ENCODE peak calls at places on chromosomes 3 and 15, in nine cellular contexts. T, A, E, L, P, Q, M, N and D are unnamed samples.

GRCh38 chr15:38878946-38879345 is 314.3 kb upstream of the RASGRP1 start:
- DNase-seq in T (peak), A (no peak), E (no peak), L (no peak), P (no peak), Q (no peak), M (no peak), N (no peak), D (no peak)

GRCh38 chr3:100463646-100464155 is 28.7 kb upstream of the TMEM45A start:
- DNase-seq in T (no peak), A (no peak), E (no peak), L (no peak), P (no peak), Q (no peak), M (no peak), N (no peak), D (no peak)

GRCh38 chr15:36951747-36952247 is 148.6 kb downstream of the MEIS2 start:
- DNase-seq in T (peak), A (no peak), E (no peak), L (no peak), P (no peak), Q (no peak), M (no peak), N (no peak), D (no peak)

GRCh38 chr3:184597783-184598182 is 36.2 kb downstream of the EPHB3 start:
- DNase-seq in T (no peak), A (no peak), E (no peak), L (no peak), P (no peak), Q (no peak), M (no peak), N (no peak), D (no peak)

GRCh38 chr3:31877559-31877958 is 103.5 kb downstream of the OSBPL10 start:
- DNase-seq in T (no peak), A (no peak), E (no peak), L (no peak), P (no peak), Q (no peak), M (no peak), N (no peak), D (no peak)

GRCh38 chr15:55279746-55280351 is 9.8 kb downstream of the RAB27A start:
- DNase-seq in T (peak), A (peak), E (no peak), L (no peak), P (peak), Q (no peak), M (no peak), N (no peak), D (no peak)

GRCh38 chr15:92078270-92078669 is 224.8 kb downstream of the SLCO3A1 start:
- DNase-seq in T (no peak), A (no peak), E (no peak), L (no peak), P (no peak), Q (no peak), M (no peak), N (no peak), D (no peak)

GRCh38 chr3:184259878-184260570 is 1.3 kb downstream of the CAMK2N2 start:
- DNase-seq in T (no peak), A (no peak), E (no peak), L (peak), P (no peak), Q (no peak), M (peak), N (no peak), D (no peak)

GRCh38 chr3:33057320-33058298 is 39.3 kb downstream of the GLB1 start:
- DNase-seq in T (no peak), A (no peak), E (no peak), L (no peak), P (no peak), Q (no peak), M (no peak), N (no peak), D (no peak)

GRCh38 chr3:161267646-161268045 is 46.5 kb downstream of the NMD3 start:
- DNase-seq in T (no peak), A (no peak), E (no peak), L (no peak), P (no peak), Q (no peak), M (no peak), N (no peak), D (no peak)

GRCh38 chr3:70120360-70120966 is 120.9 kb downstream of the SAMMSON start:
- DNase-seq in T (peak), A (peak), E (no peak), L (peak), P (peak), Q (peak), M (peak), N (no peak), D (peak)

GRCh38 chr3:103963599-103963998 is 1403.1 kb upstream of the ALCAM start:
- DNase-seq in T (no peak), A (no peak), E (no peak), L (no peak), P (no peak), Q (no peak), M (no peak), N (no peak), D (no peak)

GRCh38 chr3:159764211-159765024 is 224.2 kb upstream of the IL12A start:
- DNase-seq in T (no peak), A (no peak), E (no peak), L (peak), P (no peak), Q (peak), M (peak), N (peak), D (no peak)

GRCh38 chr3:120162400-120162799 is 68.2 kb upstream of the GSK3B start:
- DNase-seq in T (no peak), A (no peak), E (no peak), L (no peak), P (no peak), Q (no peak), M (no peak), N (no peak), D (no peak)

GRCh38 chr3:121998030-121998580 is 23.9 kb downstream of the ILDR1 start:
- DNase-seq in T (peak), A (no peak), E (no peak), L (no peak), P (no peak), Q (no peak), M (no peak), N (no peak), D (no peak)
- TF ChIP-seq POLR2AphosphoS5 in T (peak), A (no peak), E (no peak), L (peak), P (no peak), Q (no peak), M (no peak), N (no peak), D (no peak)

DNA sequence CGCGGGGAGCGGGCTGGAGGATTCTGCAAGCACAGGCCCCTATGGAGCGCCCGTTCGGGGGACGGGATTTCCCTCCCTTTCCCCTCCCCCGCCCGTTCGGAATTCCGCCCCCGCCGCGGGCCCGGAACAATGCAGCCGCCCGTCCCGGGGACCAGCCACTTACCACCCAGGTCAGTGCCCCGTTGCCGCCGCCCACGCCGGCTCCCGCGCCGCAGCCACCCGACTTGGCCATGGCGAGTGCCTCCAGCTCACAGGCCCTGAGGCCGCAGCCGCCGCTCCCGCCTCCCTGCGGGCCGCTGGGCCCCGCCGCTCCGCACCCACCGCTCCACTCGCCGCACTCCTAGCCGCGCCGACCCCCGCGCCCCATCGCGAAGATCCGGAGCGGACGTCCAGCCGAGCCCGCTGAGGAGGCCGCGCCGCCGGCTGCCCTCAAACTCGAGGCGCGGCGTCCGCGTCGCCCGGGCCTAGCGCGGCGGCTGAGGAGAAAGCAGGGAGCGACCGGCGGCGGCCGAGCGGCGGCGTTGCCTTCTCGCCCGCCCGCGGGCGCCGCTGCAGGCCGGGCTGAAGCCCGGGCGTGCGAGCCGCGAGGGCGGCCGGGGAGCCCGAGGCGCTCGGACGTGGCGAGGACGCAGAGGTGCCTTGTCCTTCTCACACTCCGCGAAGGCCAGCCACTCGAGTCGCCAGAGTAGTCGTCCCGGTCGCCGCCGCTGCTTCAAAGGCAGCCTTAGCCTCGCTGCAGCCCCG is 469 bp downstream of the TOP2B start:
- DNase-seq in T (peak), A (no peak), E (no peak), L (peak), P (peak), Q (peak), M (peak), N (peak), D (peak)
- TF ChIP-seq POLR2AphosphoS5 in T (peak), A (no peak), E (no peak), L (peak), P (no peak), Q (peak), M (no peak), N (no peak), D (no peak)

GRCh38 chr3:128503164-128503651 is 10.2 kb upstream of the GATA2 start:
- DNase-seq in T (no peak), A (no peak), E (peak), L (peak), P (no peak), Q (no peak), M (no peak), N (peak), D (no peak)
- TF ChIP-seq POLR2AphosphoS5 in T (no peak), A (no peak), E (no peak), L (no peak), P (no peak), Q (no peak), M (no peak), N (no peak), D (no peak)

GRCh38 chr15:90560229-90560771 is 30.6 kb downstream of the CRTC3 start:
- DNase-seq in T (peak), A (no peak), E (no peak), L (no peak), P (no peak), Q (peak), M (peak), N (peak), D (peak)
- TF ChIP-seq POLR2AphosphoS5 in T (no peak), A (no peak), E (no peak), L (no peak), P (no peak), Q (peak), M (peak), N (no peak), D (peak)